ENCODE peak calls at places on chromosomes 3 and 15, in five cellular contexts. M, F, W, J and K are unnamed samples.

GRCh38 chr15:58771621-58772235 is 626 bp downstream of the MINDY2 start:
- DNase-seq in J (peak; percentile 45), W (peak; percentile 25), F (peak; percentile 58), M (no peak), K (peak; percentile 8)

GRCh38 chr15:80309769-80310384 is 57.9 kb upstream of the CTXND1 start:
- DNase-seq in J (no peak), W (no peak), M (no peak), F (peak; percentile 69), K (no peak)

GRCh38 chr3:24111711-24112110 is 166.6 kb downstream of the NR1D2 start:
- DNase-seq in W (no peak), M (no peak), F (peak; percentile 53), J (no peak), K (no peak)

GRCh38 chr3:104920512-104920911 is 446.2 kb upstream of the ALCAM start:
- DNase-seq in F (no peak), J (no peak), M (no peak), W (no peak), K (no peak)

GRCh38 chr15:85625431-85625830 is 169.3 kb downstream of the KLHL25 start:
- DNase-seq in M (no peak), F (no peak), J (no peak), W (no peak), K (no peak)

GRCh38 chr3:184599143-184599542 is 37.6 kb downstream of the EPHB3 start:
- DNase-seq in F (no peak), W (no peak), M (no peak), J (no peak), K (no peak)

GRCh38 chr15:23073890-23074631 is 34.7 kb upstream of the TUBGCP5 start:
- DNase-seq in J (peak; percentile 55), F (no peak), W (no peak), M (no peak), K (no peak)

GRCh38 chr3:142976621-142977398 is 13.3 kb upstream of the PAQR9 start:
- DNase-seq in F (peak; percentile 96), W (peak; percentile 85), J (peak; percentile 77), M (no peak), K (no peak)

GRCh38 chr3:43343778-43344177 is 57.4 kb downstream of the SNRK start:
- DNase-seq in J (no peak), W (no peak), M (no peak), F (no peak), K (no peak)

GRCh38 chr3:64399205-64399800 is 174.0 kb upstream of the PRICKLE2 start:
- DNase-seq in W (peak; percentile 64), J (no peak), M (peak; percentile 69), F (peak; percentile 78), K (no peak)

GRCh38 chr3:58164916-58165821 is 45.6 kb downstream of the DNASE1L3 start:
- DNase-seq in M (no peak), J (peak; percentile 59), F (no peak), W (no peak), K (no peak)

GRCh38 chr3:48023377-48023776 is 7.2 kb upstream of the MAP4 start:
- DNase-seq in F (peak; percentile 29), J (no peak), M (no peak), W (no peak), K (no peak)

GRCh38 chr3:13268961-13269391 is 151.1 kb downstream of the NUP210 start:
- DNase-seq in W (no peak), J (no peak), F (no peak), M (no peak), K (no peak)

GRCh38 chr15:62500325-62500724 is 335.2 kb upstream of the C2CD4B start:
- DNase-seq in M (no peak), J (no peak), W (no peak), F (no peak), K (no peak)

GRCh38 chr15:75202251-75203016 is 752 bp downstream of the C15orf39 start:
- DNase-seq in J (peak; percentile 87), F (peak; percentile 95), M (peak; percentile 82), W (peak; percentile 66), K (peak; percentile 86)

GRCh38 chr15:42084465-42085235 is 9.7 kb downstream of the PLA2G4D start:
- DNase-seq in F (peak; percentile 74), J (peak; percentile 78), M (peak; percentile 42), W (peak; percentile 45), K (peak; percentile 24)

GRCh38 chr3:150105886-150106612 is 135.4 kb upstream of the PFN2 start:
- DNase-seq in M (no peak), W (no peak), J (no peak), F (peak; percentile 45), K (no peak)

GRCh38 chr3:42732196-42732828 is 29.7 kb upstream of the HHATL start:
- DNase-seq in J (no peak), M (no peak), W (no peak), F (no peak), K (no peak)

GRCh38 chr3:28218917-28219198 is 22.6 kb upstream of the CMC1 start:
- DNase-seq in W (no peak), F (no peak), M (no peak), J (no peak), K (no peak)

GRCh38 chr3:138384971-138385370 is 36.6 kb downstream of the MRAS start:
- DNase-seq in J (no peak), F (no peak), W (no peak), M (no peak), K (no peak)

DNA sequence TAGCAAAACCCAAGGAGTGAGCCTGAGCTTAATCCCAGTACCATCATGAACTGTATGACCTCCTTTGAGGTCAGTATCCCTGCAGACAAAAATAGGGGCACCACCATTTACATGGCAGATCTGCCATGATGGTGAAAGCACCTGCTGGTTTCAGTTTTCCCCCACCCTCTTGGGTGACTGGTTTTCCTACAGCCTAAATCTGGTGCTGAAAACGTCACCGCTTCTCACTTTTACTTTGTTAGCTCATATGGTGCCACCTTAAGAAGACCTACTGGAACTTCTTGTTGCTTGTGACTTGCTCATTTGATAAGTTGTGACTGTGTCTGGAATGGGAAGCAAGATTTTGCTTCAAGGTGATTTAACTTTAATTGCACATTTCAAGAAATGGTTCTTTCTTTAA is 5.1 kb downstream of the PPP1R2 start:
- DNase-seq in W (no peak), J (no peak), F (no peak), M (peak; percentile 99), K (no peak)
- H3K27ac ChIP-seq in W (no peak overlapping the region), J (no peak overlapping the region), F (no peak overlapping the region), M (peak overlapping the region; percentile 64), K (peak overlapping the region; percentile 94)

GRCh38 chr3:16515885-16516420 is 2.5 kb upstream of the RFTN1 start:
- DNase-seq in J (no peak), F (no peak), M (no peak), W (no peak), K (no peak)

GRCh38 chr3:16514021-16514700 is 662 bp upstream of the RFTN1 start:
- DNase-seq in W (no peak), J (no peak), F (no peak), M (no peak), K (no peak)

GRCh38 chr3:16516695-16517481 is 3.4 kb upstream of the RFTN1 start:
- DNase-seq in F (peak; percentile 74), W (peak; percentile 55), M (no peak), J (no peak), K (peak; percentile 77)

GRCh38 chr3:16513141-16514020 is at the start of gene RFTN1:
- DNase-seq in F (peak; percentile 87), W (peak; percentile 60), M (peak; percentile 19), J (no peak), K (peak; percentile 58)

DNA sequence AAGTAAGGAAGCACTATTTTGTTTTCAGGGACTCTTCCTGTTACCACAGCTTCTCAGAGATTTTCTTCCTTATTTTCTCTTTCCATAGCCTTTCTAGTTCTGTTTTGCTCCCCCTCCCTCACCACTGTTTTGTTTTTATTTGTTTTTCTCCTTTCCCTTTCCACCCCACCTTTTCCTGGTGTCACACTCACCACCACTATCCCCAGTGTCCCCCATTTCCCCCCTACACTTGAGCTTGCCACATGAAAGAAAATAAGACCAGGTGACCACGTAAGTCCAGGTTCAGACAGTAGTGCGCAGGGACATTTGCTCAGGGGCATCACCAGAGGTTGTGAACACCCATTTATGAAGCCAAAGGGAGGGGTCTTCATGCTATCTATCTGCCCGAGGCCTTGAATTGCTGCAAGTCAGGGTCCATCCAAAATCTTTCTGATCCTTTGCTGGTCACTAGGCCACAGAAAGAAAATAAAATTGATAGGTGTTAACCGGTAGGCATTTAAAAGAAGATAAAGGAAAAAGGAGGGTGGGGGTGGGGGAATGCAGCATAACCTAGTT is 1.4 kb upstream of the RFTN1 start:
- DNase-seq in J (no peak), F (no peak), M (no peak), W (no peak), K (no peak)
- H3K27me3 ChIP-seq in J (no peaks in the 10 kb centered on the region), F (peaks cover 7% of the 10 kb centered on the region), M (peaks cover 5% of the 10 kb centered on the region), W (no peaks in the 10 kb centered on the region), K (no peaks in the 10 kb centered on the region)

GRCh38 chr3:167668651-167669050 is 14.9 kb upstream of the WDR49 start:
- DNase-seq in W (no peak), J (no peak), F (no peak), M (no peak), K (no peak)

GRCh38 chr3:167671878-167672427 is 18.2 kb upstream of the WDR49 start:
- DNase-seq in M (no peak), J (no peak), W (no peak), F (no peak), K (no peak)

GRCh38 chr3:167673221-167673620 is 19.5 kb upstream of the WDR49 start:
- DNase-seq in W (no peak), J (no peak), F (no peak), M (no peak), K (no peak)

DNA sequence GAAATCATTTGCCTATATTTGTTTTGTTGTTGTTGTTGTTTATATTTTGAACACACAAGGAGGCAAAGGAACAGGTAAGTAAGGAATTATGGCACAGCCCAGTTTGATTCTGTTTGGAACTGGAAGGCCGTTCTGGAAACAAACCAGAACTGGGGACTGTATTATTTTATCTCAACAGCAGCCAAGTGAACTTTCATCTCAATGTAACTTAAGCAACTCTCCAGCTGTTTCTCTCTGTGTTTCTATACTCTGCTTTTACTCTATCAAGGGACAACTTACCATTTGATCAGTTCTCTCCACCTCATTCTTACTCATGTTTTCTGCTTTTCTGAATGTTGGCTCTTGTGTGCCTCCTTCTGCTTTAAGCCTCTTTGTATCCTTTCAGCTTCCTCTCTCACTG is 16.0 kb upstream of the WDR49 start:
- DNase-seq in M (no peak), J (no peak), F (no peak), W (no peak), K (no peak)
- H3K4me1 ChIP-seq in M (no peaks in the 10 kb centered on the region), J (no peaks in the 10 kb centered on the region), F (no peaks in the 10 kb centered on the region), W (no peaks in the 10 kb centered on the region), K (no peaks in the 10 kb centered on the region)

GRCh38 chr3:20396335-20396734 is 210.3 kb upstream of the SGO1 start:
- DNase-seq in W (no peak), M (no peak), J (no peak), F (no peak), K (no peak)

GRCh38 chr3:20400686-20401085 is 214.7 kb upstream of the SGO1 start:
- DNase-seq in F (no peak), W (no peak), M (no peak), J (no peak), K (no peak)

GRCh38 chr3:20400281-20400680 is 214.3 kb upstream of the SGO1 start:
- DNase-seq in W (no peak), M (no peak), F (no peak), J (no peak), K (no peak)

GRCh38 chr3:20405731-20406130 is 219.7 kb upstream of the SGO1 start:
- DNase-seq in W (no peak), M (no peak), F (peak; percentile 78), J (no peak), K (no peak)

DNA sequence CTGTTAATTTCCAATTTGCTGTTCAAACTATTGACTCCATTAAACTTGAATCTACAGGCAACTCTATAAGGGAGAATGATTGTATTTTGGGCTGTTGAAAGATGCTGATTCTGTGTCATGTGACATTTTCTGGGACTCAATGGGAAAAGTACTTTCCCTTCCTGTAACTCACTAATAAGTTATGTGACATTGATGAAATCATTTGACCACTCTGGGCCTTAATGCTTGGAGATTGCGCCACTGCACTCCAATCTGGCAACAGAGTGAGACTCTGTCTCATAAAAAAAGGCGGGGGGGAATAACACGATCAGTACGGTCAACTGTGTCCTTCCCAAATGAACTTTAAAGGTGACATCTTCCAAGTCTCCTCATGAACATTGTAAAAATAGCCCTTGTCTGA is 215.2 kb upstream of the SGO1 start:
- DNase-seq in F (peak; percentile 50), M (no peak), W (no peak), J (no peak), K (no peak)
- H3K27ac ChIP-seq in F (no peak overlapping the region), M (no peak overlapping the region), W (no peak overlapping the region), J (no peak overlapping the region), K (no peak overlapping the region)